ENCODE peak calls at places on chromosomes 4 and X, in six cellular contexts. One of them, this sample, is unnamed.

GRCh38 chr4:40763228-40763716 is 13.5 kb downstream of the NSUN7 start:
- DNase-seq in HepG2: no peak
- DNase-seq in GM12878: peak
- DNase-seq in K562: peak
- DNase-seq in A549: no peak
- DNase-seq in endothelial cell of umbilical vein: no peak
- DNase-seq in this sample: peak

GRCh38 chrX:72029473-72030411 is 102.0 kb downstream of the RTL5 start:
- DNase-seq in endothelial cell of umbilical vein: peak
- DNase-seq in GM12878: no peak
- DNase-seq in A549: peak
- DNase-seq in K562: no peak
- DNase-seq in HepG2: peak
- DNase-seq in this sample: no peak

GRCh38 chr4:128355301-128355700 is 67.7 kb upstream of the PGRMC2 start:
- DNase-seq in GM12878: no peak
- DNase-seq in K562: peak
- DNase-seq in HepG2: no peak
- DNase-seq in endothelial cell of umbilical vein: peak
- DNase-seq in A549: peak
- DNase-seq in this sample: peak

GRCh38 chr4:181258569-181258968 is 984.6 kb upstream of the TENM3 start:
- DNase-seq in HepG2: no peak
- DNase-seq in K562: no peak
- DNase-seq in endothelial cell of umbilical vein: no peak
- DNase-seq in GM12878: no peak
- DNase-seq in A549: no peak
- DNase-seq in this sample: no peak

GRCh38 chr4:71094201-71094600 is 100.8 kb downstream of the DCK start:
- DNase-seq in GM12878: no peak
- DNase-seq in HepG2: no peak
- DNase-seq in endothelial cell of umbilical vein: no peak
- DNase-seq in K562: no peak
- DNase-seq in A549: no peak
- DNase-seq in this sample: no peak

GRCh38 chr4:13933163-13933562 is 305.6 kb upstream of the BOD1L1 start:
- DNase-seq in A549: no peak
- DNase-seq in GM12878: no peak
- DNase-seq in HepG2: no peak
- DNase-seq in endothelial cell of umbilical vein: no peak
- DNase-seq in K562: no peak
- DNase-seq in this sample: peak

GRCh38 chrX:24479924-24480722 is 15.0 kb downstream of the PDK3 start:
- DNase-seq in A549: no peak
- DNase-seq in endothelial cell of umbilical vein: peak
- DNase-seq in K562: no peak
- DNase-seq in GM12878: peak
- DNase-seq in HepG2: no peak
- DNase-seq in this sample: peak

GRCh38 chrX:109600114-109600710 is 24.8 kb downstream of the KCNE5 start:
- DNase-seq in A549: no peak
- DNase-seq in GM12878: no peak
- DNase-seq in HepG2: no peak
- DNase-seq in K562: no peak
- DNase-seq in endothelial cell of umbilical vein: no peak
- DNase-seq in this sample: peak

GRCh38 chr4:32697281-32697814 is 1977.2 kb downstream of the PCDH7 start:
- DNase-seq in K562: no peak
- DNase-seq in endothelial cell of umbilical vein: no peak
- DNase-seq in HepG2: no peak
- DNase-seq in A549: no peak
- DNase-seq in GM12878: no peak
- DNase-seq in this sample: no peak

GRCh38 chr4:182688081-182688480 is 229.1 kb downstream of the DCTD start:
- DNase-seq in K562: no peak
- DNase-seq in HepG2: no peak
- DNase-seq in A549: no peak
- DNase-seq in endothelial cell of umbilical vein: no peak
- DNase-seq in GM12878: no peak
- DNase-seq in this sample: no peak

GRCh38 chr4:185305979-185306442 is 89.7 kb downstream of the LRP2BP start:
- DNase-seq in endothelial cell of umbilical vein: peak
- DNase-seq in A549: peak
- DNase-seq in HepG2: no peak
- DNase-seq in GM12878: no peak
- DNase-seq in K562: no peak
- DNase-seq in this sample: no peak

GRCh38 chrX:66022742-66023725 is 16.8 kb downstream of the VSIG4 start:
- DNase-seq in endothelial cell of umbilical vein: no peak
- DNase-seq in GM12878: no peak
- DNase-seq in A549: peak
- DNase-seq in K562: peak
- DNase-seq in HepG2: no peak
- DNase-seq in this sample: peak

GRCh38 chrX:131741103-131741581 is 197.3 kb downstream of the OR13H1 start:
- DNase-seq in A549: peak
- DNase-seq in endothelial cell of umbilical vein: no peak
- DNase-seq in GM12878: peak
- DNase-seq in K562: no peak
- DNase-seq in HepG2: no peak
- DNase-seq in this sample: no peak

GRCh38 chr4:2933566-2934076 is 29.6 kb downstream of the NOP14 start:
- DNase-seq in HepG2: no peak
- DNase-seq in endothelial cell of umbilical vein: peak
- DNase-seq in GM12878: no peak
- DNase-seq in A549: no peak
- DNase-seq in K562: no peak
- DNase-seq in this sample: no peak

GRCh38 chr4:46445689-46446339 is 55.9 kb upstream of the GABRA2 start:
- DNase-seq in A549: no peak
- DNase-seq in HepG2: peak
- DNase-seq in GM12878: no peak
- DNase-seq in endothelial cell of umbilical vein: no peak
- DNase-seq in K562: no peak
- DNase-seq in this sample: no peak

GRCh38 chr4:168524006-168524405 is 27.2 kb downstream of the PALLD start:
- DNase-seq in endothelial cell of umbilical vein: peak
- DNase-seq in A549: no peak
- DNase-seq in GM12878: no peak
- DNase-seq in K562: no peak
- DNase-seq in HepG2: no peak
- DNase-seq in this sample: no peak

GRCh38 chr4:56655209-56655626 is 25.9 kb downstream of the HOPX start:
- DNase-seq in K562: no peak
- DNase-seq in endothelial cell of umbilical vein: no peak
- DNase-seq in HepG2: no peak
- DNase-seq in GM12878: no peak
- DNase-seq in A549: no peak
- DNase-seq in this sample: no peak

GRCh38 chrX:1323315-1323714 is 13.3 kb upstream of the IL3RA start:
- DNase-seq in K562: peak
- DNase-seq in HepG2: peak
- DNase-seq in endothelial cell of umbilical vein: peak
- DNase-seq in GM12878: peak
- DNase-seq in A549: peak
- DNase-seq in this sample: peak

GRCh38 chr4:55939437-55939836 is 9.3 kb upstream of the CEP135 start:
- DNase-seq in HepG2: peak
- DNase-seq in GM12878: no peak
- DNase-seq in A549: no peak
- DNase-seq in endothelial cell of umbilical vein: no peak
- DNase-seq in K562: no peak
- DNase-seq in this sample: no peak

GRCh38 chr4:62531250-62531649 is 1331.1 kb downstream of the ADGRL3 start:
- DNase-seq in GM12878: no peak
- DNase-seq in A549: no peak
- DNase-seq in endothelial cell of umbilical vein: no peak
- DNase-seq in HepG2: no peak
- DNase-seq in K562: no peak
- DNase-seq in this sample: no peak

GRCh38 chr4:60655356-60655755 is 544.8 kb upstream of the ADGRL3 start:
- DNase-seq in HepG2: no peak
- DNase-seq in endothelial cell of umbilical vein: no peak
- DNase-seq in A549: no peak
- DNase-seq in K562: no peak
- DNase-seq in GM12878: no peak
- DNase-seq in this sample: no peak

GRCh38 chr4:164931551-164932324 is 45.7 kb downstream of the TRIM61 start:
- DNase-seq in GM12878: no peak
- DNase-seq in endothelial cell of umbilical vein: no peak
- DNase-seq in HepG2: no peak
- DNase-seq in K562: no peak
- DNase-seq in A549: no peak
- DNase-seq in this sample: no peak

GRCh38 chrX:16836371-16836770 is 33.8 kb downstream of the RBBP7 start:
- DNase-seq in GM12878: no peak
- DNase-seq in HepG2: peak
- DNase-seq in A549: peak
- DNase-seq in endothelial cell of umbilical vein: no peak
- DNase-seq in K562: peak
- DNase-seq in this sample: peak

GRCh38 chrX:118862086-118862485 is 38.5 kb downstream of the ZCCHC12 start:
- DNase-seq in endothelial cell of umbilical vein: no peak
- DNase-seq in K562: no peak
- DNase-seq in HepG2: no peak
- DNase-seq in A549: no peak
- DNase-seq in GM12878: no peak
- DNase-seq in this sample: no peak

GRCh38 chr4:121817006-121817405 is 6.7 kb downstream of the CCNA2 start:
- DNase-seq in endothelial cell of umbilical vein: no peak
- DNase-seq in GM12878: no peak
- DNase-seq in HepG2: no peak
- DNase-seq in A549: no peak
- DNase-seq in K562: no peak
- DNase-seq in this sample: no peak

GRCh38 chr4:184745747-184746531 is 12.0 kb upstream of the CENPU start:
- DNase-seq in HepG2: peak
- DNase-seq in GM12878: no peak
- DNase-seq in A549: peak
- DNase-seq in endothelial cell of umbilical vein: peak
- DNase-seq in K562: peak
- DNase-seq in this sample: peak

GRCh38 chrX:118520858-118521206 is 25.2 kb downstream of the DOCK11 start:
- DNase-seq in endothelial cell of umbilical vein: no peak
- DNase-seq in HepG2: no peak
- DNase-seq in A549: no peak
- DNase-seq in GM12878: no peak
- DNase-seq in K562: peak
- DNase-seq in this sample: no peak

GRCh38 chr4:165384186-165384585 is 5.4 kb downstream of the CPE start:
- DNase-seq in endothelial cell of umbilical vein: no peak
- DNase-seq in HepG2: no peak
- DNase-seq in K562: no peak
- DNase-seq in A549: no peak
- DNase-seq in GM12878: no peak
- DNase-seq in this sample: no peak

GRCh38 chrX:3638280-3638873 is 75.1 kb downstream of the PRKX start:
- DNase-seq in HepG2: peak
- DNase-seq in K562: peak
- DNase-seq in A549: peak
- DNase-seq in endothelial cell of umbilical vein: peak
- DNase-seq in GM12878: peak
- DNase-seq in this sample: peak

GRCh38 chr4:143336828-143337599 is at the start of gene GAB1:
- DNase-seq in HepG2: peak
- DNase-seq in K562: peak
- DNase-seq in endothelial cell of umbilical vein: peak
- DNase-seq in A549: peak
- DNase-seq in GM12878: no peak
- DNase-seq in this sample: peak

GRCh38 chr4:61440306-61440705 is 240.2 kb downstream of the ADGRL3 start:
- DNase-seq in endothelial cell of umbilical vein: no peak
- DNase-seq in HepG2: no peak
- DNase-seq in K562: no peak
- DNase-seq in A549: no peak
- DNase-seq in GM12878: no peak
- DNase-seq in this sample: no peak

GRCh38 chr4:94961420-94961819 is 203.7 kb downstream of the BMPR1B start:
- DNase-seq in HepG2: no peak
- DNase-seq in endothelial cell of umbilical vein: no peak
- DNase-seq in GM12878: no peak
- DNase-seq in K562: no peak
- DNase-seq in A549: peak
- DNase-seq in this sample: no peak
- TF ChIP-seq MAX in HepG2: no peak
- TF ChIP-seq MAX in endothelial cell of umbilical vein: no peak
- TF ChIP-seq MAX in GM12878: no peak
- TF ChIP-seq MAX in K562: no peak
- TF ChIP-seq MAX in A549: no peak
- TF ChIP-seq MAX in this sample: no peak

GRCh38 chr4:187767158-187767557 is 228.4 kb upstream of the ZFP42 start:
- DNase-seq in K562: no peak
- DNase-seq in GM12878: no peak
- DNase-seq in endothelial cell of umbilical vein: no peak
- DNase-seq in HepG2: no peak
- DNase-seq in A549: no peak
- DNase-seq in this sample: no peak

GRCh38 chr4:187767687-187768086 is 227.9 kb upstream of the ZFP42 start:
- DNase-seq in K562: no peak
- DNase-seq in A549: no peak
- DNase-seq in endothelial cell of umbilical vein: no peak
- DNase-seq in GM12878: no peak
- DNase-seq in HepG2: no peak
- DNase-seq in this sample: no peak

DNA sequence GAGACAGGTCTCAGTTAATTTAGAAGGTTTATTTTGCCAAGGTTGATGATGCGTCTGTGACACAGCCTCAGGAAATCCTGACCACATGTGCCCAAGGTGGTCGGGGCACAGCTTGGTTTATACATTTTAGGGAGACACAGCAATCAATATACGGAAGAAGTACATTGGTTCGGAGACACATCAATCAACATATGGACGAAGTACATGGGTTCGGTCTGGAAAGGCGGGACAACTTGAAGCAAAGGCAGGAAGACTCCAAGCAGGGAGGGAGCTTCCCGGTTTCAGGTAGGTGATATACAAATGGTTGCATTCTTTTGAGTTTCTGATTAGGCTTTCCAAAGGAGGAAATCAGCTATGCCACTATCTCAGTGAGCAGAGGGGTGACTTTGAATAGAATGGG is 225.2 kb upstream of the ZFP42 start:
- DNase-seq in A549: peak
- DNase-seq in endothelial cell of umbilical vein: no peak
- DNase-seq in K562: no peak
- DNase-seq in HepG2: no peak
- DNase-seq in GM12878: no peak
- DNase-seq in this sample: peak
- TF ChIP-seq CTCF in A549: no peak
- TF ChIP-seq CTCF in endothelial cell of umbilical vein: no peak
- TF ChIP-seq CTCF in K562: no peak
- TF ChIP-seq CTCF in HepG2: no peak
- TF ChIP-seq CTCF in GM12878: no peak
- TF ChIP-seq CTCF in this sample: no peak

GRCh38 chr4:111454961-111455360 is 690.3 kb upstream of the FAM241A start:
- DNase-seq in K562: no peak
- DNase-seq in HepG2: peak
- DNase-seq in GM12878: no peak
- DNase-seq in A549: no peak
- DNase-seq in endothelial cell of umbilical vein: no peak
- DNase-seq in this sample: no peak
- TF ChIP-seq MYC in K562: no peak
- TF ChIP-seq MYC in HepG2: no peak
- TF ChIP-seq MYC in GM12878: no peak
- TF ChIP-seq MYC in A549: no peak
- TF ChIP-seq MYC in endothelial cell of umbilical vein: no peak
- TF ChIP-seq MYC in this sample: no peak

GRCh38 chr4:10878861-10879260 is 194.3 kb upstream of the CLNK start:
- DNase-seq in K562: no peak
- DNase-seq in A549: no peak
- DNase-seq in HepG2: no peak
- DNase-seq in endothelial cell of umbilical vein: no peak
- DNase-seq in GM12878: no peak
- DNase-seq in this sample: no peak
- TF ChIP-seq MAX in K562: no peak
- TF ChIP-seq MAX in A549: no peak
- TF ChIP-seq MAX in HepG2: no peak
- TF ChIP-seq MAX in endothelial cell of umbilical vein: no peak
- TF ChIP-seq MAX in GM12878: no peak
- TF ChIP-seq MAX in this sample: no peak